ENCODE peak calls at places on chromosomes 1 and 21, in four cellular contexts. E, Q, S and Z are unnamed samples.

GRCh38 chr1:5376538-5377247 is 615.5 kb downstream of the NPHP4 start:
- DNase-seq in E (no peak), S (no peak), Q (no peak), Z (no peak)

GRCh38 chr1:44020464-44020863 is 10.8 kb downstream of the SLC6A9 start:
- DNase-seq in E (peak; percentile 26), S (no peak), Q (no peak), Z (no peak)

GRCh38 chr1:232351335-232351734 is 278.6 kb downstream of the SIPA1L2 start:
- DNase-seq in Q (no peak), E (no peak), S (no peak), Z (no peak)

GRCh38 chr1:94739521-94740061 is 80.6 kb upstream of the SLC44A3 start:
- DNase-seq in S (no peak), Q (no peak), E (no peak), Z (no peak)

GRCh38 chr1:172678990-172679772 is 20.3 kb downstream of the FASLG start:
- DNase-seq in S (no peak), Q (no peak), E (no peak), Z (no peak)

GRCh38 chr1:5976726-5977493 is 15.3 kb downstream of the NPHP4 start:
- DNase-seq in E (peak; percentile 59), S (no peak), Q (no peak), Z (no peak)

GRCh38 chr21:43866659-43867331 is 1.8 kb downstream of the AGPAT3 start:
- DNase-seq in Q (no peak), S (no peak), E (peak; percentile 83), Z (no peak)

GRCh38 chr1:94926915-94927404 is at the start of gene CNN3:
- DNase-seq in Q (peak; percentile 80), E (peak; percentile 93), S (peak; percentile 87), Z (peak; percentile 89)

GRCh38 chr1:208047975-208048374 is 137.1 kb upstream of the CD34 start:
- DNase-seq in Q (no peak), E (peak; percentile 65), S (no peak), Z (peak; percentile 54)

GRCh38 chr21:17930102-17930501 is 110.9 kb upstream of the C21orf91 start:
- DNase-seq in S (no peak), Q (no peak), E (no peak), Z (no peak)

GRCh38 chr1:28518745-28519341 is 13.0 kb downstream of the RCC1 start:
- DNase-seq in S (peak; percentile 68), E (no peak), Q (peak; percentile 44), Z (no peak)

GRCh38 chr1:78104322-78104721 is 58.6 kb downstream of the GIPC2 start:
- DNase-seq in Q (no peak), S (no peak), E (no peak), Z (no peak)

GRCh38 chr1:7005762-7006161 is 220.5 kb downstream of the CAMTA1 start:
- DNase-seq in E (no peak), Q (no peak), S (no peak), Z (no peak)

GRCh38 chr1:3577300-3577699 is 34.0 kb downstream of the MEGF6 start:
- DNase-seq in E (no peak), S (no peak), Q (no peak), Z (no peak)

DNA sequence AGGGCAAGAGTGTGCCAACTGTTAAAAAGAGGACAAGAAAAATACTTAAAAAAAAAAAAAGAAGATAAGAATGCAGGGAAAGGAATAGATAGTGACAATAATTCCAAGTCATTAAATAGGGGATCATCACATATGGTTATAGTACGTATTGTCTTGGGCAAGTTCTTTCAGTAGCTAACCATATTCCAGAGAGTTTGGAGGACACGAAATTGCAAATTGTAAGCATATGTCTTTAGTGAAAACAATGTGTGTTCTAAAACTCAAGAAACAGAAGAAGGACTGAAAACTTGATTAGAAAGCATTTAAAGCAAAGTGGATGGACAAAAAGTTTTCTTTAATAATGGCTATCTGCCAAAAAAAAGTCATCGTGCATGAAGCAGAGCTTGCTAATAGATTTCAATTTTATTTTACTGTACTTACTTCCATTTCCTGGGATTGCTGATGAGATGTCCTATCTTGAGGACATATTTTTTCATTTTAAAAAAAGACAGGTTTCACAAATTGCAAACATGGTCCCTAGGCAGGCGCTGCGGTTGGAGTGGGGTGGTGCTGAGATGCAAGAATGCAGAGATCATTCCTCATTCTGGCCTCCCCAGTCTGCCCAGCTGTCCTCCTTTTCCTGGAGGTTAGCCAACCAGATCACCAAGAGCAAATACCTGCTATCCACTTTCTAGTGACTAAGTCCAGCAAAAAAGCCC is 11.9 kb downstream of the TSPAN2 start:
- DNase-seq in Q (peak; percentile 29), E (no peak), S (no peak), Z (no peak)
- H3K4me3 ChIP-seq in Q (no peak overlapping the region), E (no peak overlapping the region), S (no peak overlapping the region), Z (no peak overlapping the region)

GRCh38 chr1:12069616-12070244 is 6.6 kb downstream of the TNFRSF8 start:
- DNase-seq in Q (no peak), S (no peak), E (no peak), Z (no peak)

GRCh38 chr1:12065872-12066271 is 2.8 kb downstream of the TNFRSF8 start:
- DNase-seq in Q (no peak), S (no peak), E (no peak), Z (no peak)

GRCh38 chr1:12071892-12072291 is 8.8 kb downstream of the TNFRSF8 start:
- DNase-seq in Q (no peak), E (no peak), S (no peak), Z (no peak)

GRCh38 chr1:12064073-12064969 is 1.2 kb downstream of the TNFRSF8 start:
- DNase-seq in E (peak; percentile 11), S (no peak), Q (no peak), Z (no peak)

GRCh38 chr1:12067900-12068821 is 5.1 kb downstream of the TNFRSF8 start:
- DNase-seq in S (no peak), Q (no peak), E (no peak), Z (no peak)
- H3K4me3 ChIP-seq in S (no peak overlapping the region), Q (no peak overlapping the region), E (no peak overlapping the region), Z (no peak overlapping the region)

DNA sequence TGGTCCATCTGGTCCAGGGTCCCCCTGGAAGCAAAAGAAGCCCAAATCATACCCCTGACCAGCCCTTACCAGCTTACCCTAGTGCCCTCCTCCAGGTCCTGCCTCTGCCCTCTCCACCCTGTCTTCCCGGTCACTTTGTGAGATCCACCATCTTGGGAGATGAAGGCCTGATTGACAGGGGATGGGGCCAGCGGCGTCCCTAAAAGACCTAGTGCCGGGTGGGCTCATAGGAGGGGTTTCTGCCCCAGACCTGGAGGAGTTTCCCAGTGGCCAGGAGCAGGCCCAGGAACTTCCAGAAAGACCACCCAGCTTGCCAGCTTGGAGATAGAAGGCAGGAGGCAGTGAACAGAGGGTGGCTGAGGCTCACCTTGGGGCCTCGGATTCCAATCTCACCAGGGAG is 5.4 kb downstream of the COL9A2 start:
- DNase-seq in E (no peak), Q (no peak), S (no peak), Z (no peak)
- H3K4me3 ChIP-seq in E (no peak overlapping the region), Q (no peak overlapping the region), S (no peak overlapping the region), Z (no peak overlapping the region)

GRCh38 chr1:161017756-161018630 is 3.0 kb downstream of the F11R start:
- DNase-seq in E (no peak), Q (no peak), S (no peak), Z (no peak)
- H3K4me3 ChIP-seq in E (no peak overlapping the region), Q (no peak overlapping the region), S (no peak overlapping the region), Z (no peak overlapping the region)

GRCh38 chr1:155206891-155207577 is 663 bp downstream of the THBS3 start:
- DNase-seq in Q (peak; percentile 72), S (peak; percentile 84), E (peak; percentile 93), Z (peak; percentile 86)
- H3K4me3 ChIP-seq in Q (no peak overlapping the region), S (no peak overlapping the region), E (peak overlapping the region; percentile 15), Z (no peak overlapping the region)

DNA sequence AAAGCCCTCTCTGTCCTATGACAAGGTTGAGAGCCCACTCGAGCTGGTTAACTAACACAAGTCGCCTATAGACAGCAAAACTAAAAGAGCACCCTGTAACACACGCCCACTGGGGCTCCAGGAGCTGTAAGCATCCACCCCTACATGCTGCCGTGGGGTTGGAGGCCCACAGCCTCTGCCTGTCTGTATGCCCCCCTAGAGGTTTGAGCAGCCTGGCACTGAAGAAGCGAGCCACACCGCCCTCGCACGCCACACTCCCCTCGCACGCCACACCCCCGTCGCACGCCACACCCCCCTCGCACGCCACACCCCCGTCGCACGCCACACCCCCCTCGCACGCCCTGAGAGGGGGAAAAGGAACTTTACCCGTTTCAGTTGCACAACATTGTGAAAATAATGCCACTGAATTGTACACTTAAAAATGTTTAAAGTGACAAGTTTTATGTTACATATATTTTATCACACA is 13.2 kb upstream of the HMGCL start:
- DNase-seq in E (peak; percentile 94), S (peak; percentile 47), Q (no peak), Z (peak; percentile 48)
- H3K4me3 ChIP-seq in E (no peak overlapping the region), S (peak overlapping the region; percentile 52), Q (peak overlapping the region; percentile 54), Z (no peak overlapping the region)

GRCh38 chr1:71836899-71837298 is 445.4 kb downstream of the NEGR1 start:
- DNase-seq in Q (no peak), S (no peak), E (no peak), Z (no peak)

GRCh38 chr1:71835442-71835813 is 446.9 kb downstream of the NEGR1 start:
- DNase-seq in E (no peak), S (no peak), Q (no peak), Z (no peak)

GRCh38 chr1:71834570-71835441 is 447.5 kb downstream of the NEGR1 start:
- DNase-seq in S (no peak), Q (no peak), E (no peak), Z (peak; percentile 41)

GRCh38 chr1:71843023-71843422 is 439.3 kb downstream of the NEGR1 start:
- DNase-seq in S (no peak), E (no peak), Q (no peak), Z (no peak)

DNA sequence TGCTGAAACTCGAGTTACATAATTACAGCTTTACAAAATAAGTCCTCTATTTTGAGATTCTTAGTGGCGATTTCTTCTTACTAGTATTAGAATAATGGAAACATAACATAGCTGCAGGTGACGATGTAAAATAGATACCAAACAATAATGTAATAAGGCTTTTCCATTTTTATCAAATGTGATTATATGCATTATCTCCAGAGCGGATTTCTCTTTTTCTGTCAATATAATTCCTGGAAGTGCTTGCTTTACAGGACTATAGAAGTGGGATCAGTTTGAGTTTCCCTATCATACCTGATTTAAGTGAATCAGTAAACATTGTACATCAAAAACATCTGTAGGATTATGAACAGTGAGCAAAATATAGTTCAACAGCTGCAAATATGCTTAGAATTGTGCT is 442.5 kb downstream of the NEGR1 start:
- DNase-seq in Q (no peak), S (no peak), E (no peak), Z (no peak)
- H3K4me3 ChIP-seq in Q (no peak overlapping the region), S (no peak overlapping the region), E (no peak overlapping the region), Z (no peak overlapping the region)

GRCh38 chr1:190477687-190478192 is at the start of gene BRINP3:
- DNase-seq in S (no peak), Q (no peak), E (no peak), Z (no peak)
- H3K4me3 ChIP-seq in S (peak within 1 kb of the TSS; percentile 50), Q (peak within 1 kb of the TSS; percentile 44), E (no peak within 1 kb of the TSS), Z (peak within 1 kb of the TSS; percentile 2)

GRCh38 chr1:108830119-108831008 is 26.5 kb downstream of the AKNAD1 start:
- DNase-seq in Q (peak; percentile 97), E (peak; percentile 79), S (peak; percentile 83), Z (no peak)
- H3K4me3 ChIP-seq in Q (peak overlapping the region; percentile 37), E (no peak overlapping the region), S (peak overlapping the region; percentile 20), Z (no peak overlapping the region)